ENCODE peak calls at places on chromosomes 11 and 22, in five cellular contexts. N is endothelial cell of umbilical vein, V is H1, J is K562, T is HepG2. E is an unnamed sample. For H3K4me1, the result is how much of the 10 kb centered on the place peaks cover.

GRCh38 chr11:3836903-3837302 is 3.9 kb downstream of the RHOG start:
- DNase-seq in J (peak), T (no peak), N (no peak), V (no peak), E (no peak)

GRCh38 chr11:76248210-76248609 is 41.9 kb upstream of the WNT11 start:
- DNase-seq in T (no peak), V (peak), N (peak), J (peak), E (peak)

GRCh38 chr11:32831241-32831640 is 1.5 kb downstream of the PRRG4 start:
- DNase-seq in T (no peak), N (no peak), J (no peak), V (no peak), E (no peak)

GRCh38 chr11:58334708-58335107 is 24.2 kb downstream of the OR5B17 start:
- DNase-seq in T (no peak), N (peak), J (no peak), V (no peak), E (peak)

GRCh38 chr11:95660038-95660437 is 129.5 kb downstream of the FAM76B start:
- DNase-seq in N (no peak), T (no peak), V (no peak), J (no peak), E (no peak)

GRCh38 chr22:37171662-37172061 is 16.4 kb downstream of the C1QTNF6 start:
- DNase-seq in V (no peak), N (no peak), J (no peak), T (no peak), E (no peak)

GRCh38 chr11:3165152-3165705 is at the start of gene OSBPL5:
- DNase-seq in T (no peak), J (peak), N (peak), V (no peak), E (peak)

GRCh38 chr11:5596611-5597201 is at the start of gene TRIM6:
- DNase-seq in J (peak), N (peak), V (peak), T (no peak), E (peak)

GRCh38 chr11:19352736-19353110 is 112.0 kb upstream of the E2F8 start:
- DNase-seq in J (no peak), T (no peak), V (no peak), N (no peak), E (no peak)

GRCh38 chr11:36699271-36699670 is 101.2 kb upstream of the RAG2 start:
- DNase-seq in T (no peak), J (no peak), N (no peak), V (no peak), E (no peak)

GRCh38 chr11:123218451-123218850 is 23.4 kb upstream of the CLMP start:
- DNase-seq in N (no peak), J (no peak), T (no peak), V (no peak), E (no peak)

GRCh38 chr11:118705111-118705741 is 25.8 kb upstream of the TREH start:
- DNase-seq in V (no peak), T (no peak), N (no peak), J (no peak), E (no peak)

DNA sequence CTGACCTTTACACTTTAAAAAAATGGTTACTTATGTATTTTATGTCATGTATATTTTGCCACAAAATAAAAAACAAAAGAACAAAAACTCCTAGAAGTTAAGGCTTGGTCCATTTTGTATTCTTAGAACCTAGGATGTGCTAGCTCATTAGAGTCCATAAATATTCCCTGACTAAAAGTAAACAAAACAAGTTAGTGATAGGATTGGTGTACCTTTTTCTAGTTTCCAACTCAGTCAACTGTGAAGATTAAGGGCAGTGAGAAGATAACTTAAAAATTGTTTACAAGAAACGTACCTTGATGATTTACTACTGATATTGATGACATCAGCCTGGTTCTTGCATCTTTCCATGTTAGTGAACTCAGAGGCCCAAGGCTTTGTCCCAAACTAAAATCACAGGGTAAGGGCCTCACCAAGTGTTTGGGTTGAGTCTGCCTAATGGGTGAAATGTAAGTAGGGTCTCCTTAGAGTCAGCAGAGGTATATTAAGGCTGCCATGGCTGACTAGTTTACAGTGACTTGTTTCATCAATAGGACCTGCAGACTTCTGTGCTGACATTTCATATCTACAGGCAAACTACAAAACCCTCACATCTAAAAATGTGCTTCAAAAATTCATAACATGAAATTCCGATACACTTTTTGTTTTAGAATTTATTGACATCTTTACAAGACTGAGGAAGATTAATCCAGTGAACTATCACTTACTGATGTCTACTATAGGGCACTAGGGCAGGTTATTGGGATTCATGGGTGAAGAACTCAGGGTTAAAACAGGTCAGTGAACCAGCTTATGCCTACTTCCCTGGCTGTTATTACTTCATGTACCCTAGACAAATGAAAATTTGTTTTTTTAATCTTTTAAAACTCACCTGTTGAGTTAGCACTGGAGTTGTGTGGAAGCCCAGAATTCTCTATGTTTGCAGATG is 4.4 kb downstream of the TMEM123 start:
- DNase-seq in J (no peak), V (no peak), T (no peak), N (no peak), E (no peak)
- TF ChIP-seq JUN in J (no peak), V (no peak), T (no peak), N (no peak), E (no peak)

GRCh38 chr11:47256374-47256773 is 1.4 kb upstream of the NR1H3 start:
- DNase-seq in V (no peak), T (no peak), N (no peak), J (no peak), E (no peak)

GRCh38 chr11:47257178-47257517 is 648 bp upstream of the NR1H3 start:
- DNase-seq in T (no peak), V (no peak), J (no peak), N (no peak), E (no peak)

GRCh38 chr11:47251751-47252150 is 3.1 kb upstream of the ACP2 start:
- DNase-seq in J (no peak), N (no peak), V (no peak), T (no peak), E (no peak)

GRCh38 chr11:47254381-47254780 is 3.4 kb upstream of the NR1H3 start:
- DNase-seq in T (no peak), V (no peak), J (no peak), N (peak), E (no peak)

DNA sequence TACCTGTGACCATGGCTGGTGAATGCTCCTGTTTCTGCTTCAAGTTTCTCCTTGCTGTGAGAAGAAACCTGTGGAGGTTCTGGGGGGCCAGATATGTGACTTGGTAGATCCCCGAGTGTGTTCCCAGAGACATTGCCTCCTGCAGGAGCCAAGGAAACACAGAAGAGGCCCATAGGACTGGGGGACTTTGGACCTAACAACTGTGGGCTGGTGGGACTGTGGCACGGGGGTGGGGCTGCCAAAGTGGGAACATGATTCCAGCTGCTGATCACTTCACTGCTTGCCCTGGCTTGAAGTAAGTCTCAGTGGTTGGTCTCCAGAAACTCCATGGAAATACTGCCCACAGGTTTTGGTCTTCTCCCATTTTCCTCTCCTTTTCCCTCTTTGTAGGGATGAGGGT is 4.1 kb upstream of the NR1H3 start:
- DNase-seq in T (peak), N (no peak), V (no peak), J (no peak), E (no peak)
- H3K4me1 ChIP-seq in T (half or more), N (under half), V (under half), J (under half), E (under half)

GRCh38 chr22:44677299-44678244 is 24.4 kb upstream of the PRR5 start:
- DNase-seq in N (no peak), V (no peak), T (no peak), J (no peak), E (no peak)
- H3K4me3 ChIP-seq in N (no peak), V (no peak), T (peak), J (peak), E (peak)

DNA sequence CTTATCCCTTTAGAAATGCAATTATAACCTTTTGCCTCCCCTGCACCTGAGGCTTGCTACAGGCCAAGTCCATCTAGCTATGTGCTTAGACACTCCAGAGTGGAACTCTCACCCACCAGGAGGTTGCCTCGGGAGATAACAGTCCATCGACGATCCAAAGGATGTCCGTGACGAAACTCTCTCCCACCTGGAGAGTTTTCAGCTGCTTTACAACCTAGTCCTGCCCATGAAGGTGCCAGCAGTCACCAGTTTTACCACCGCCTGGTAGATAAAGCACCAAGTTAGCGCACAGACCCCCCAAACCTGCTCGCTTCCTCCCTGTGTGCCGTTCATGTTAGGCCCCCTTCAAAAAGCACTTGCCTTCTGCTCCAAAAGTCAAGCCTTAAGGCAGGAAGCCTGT is 53.1 kb upstream of the SHISAL1 start:
- DNase-seq in N (no peak), J (no peak), V (no peak), T (no peak), E (no peak)
- TF ChIP-seq JUN in N (no peak), J (no peak), V (no peak), T (no peak), E (no peak)

DNA sequence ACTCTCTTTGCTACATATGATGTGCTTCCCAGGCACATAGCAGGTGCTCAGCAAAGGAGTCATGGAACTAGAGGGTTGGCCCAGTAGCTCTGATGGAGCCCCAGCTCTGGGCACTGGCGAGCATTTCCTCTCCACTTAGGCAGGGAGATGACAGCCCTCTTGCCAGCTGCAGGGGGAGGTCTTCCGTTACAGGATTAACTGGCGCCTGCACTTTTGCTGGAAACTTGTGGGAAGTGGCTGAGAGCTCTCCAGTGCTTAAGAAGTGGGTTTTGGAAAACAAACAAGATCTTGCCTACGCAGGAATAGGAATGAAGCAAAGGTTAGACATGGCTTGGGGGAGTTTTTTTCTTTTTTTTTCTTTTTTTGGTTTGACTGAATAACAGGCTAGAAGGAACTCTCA is 75.5 kb downstream of the MICAL2 start:
- DNase-seq in T (no peak), J (no peak), N (peak), V (no peak), E (no peak)
- H3K4me1 ChIP-seq in T (under half), J (under half), N (half or more), V (under half), E (under half)

GRCh38 chr11:65429724-65430405 is 7.3 kb downstream of the NEAT1 start:
- DNase-seq in V (no peak), J (no peak), T (no peak), N (peak), E (no peak)

GRCh38 chr11:65430406-65431217 is 8.0 kb downstream of the NEAT1 start:
- DNase-seq in T (no peak), N (peak), J (no peak), V (no peak), E (peak)

GRCh38 chr11:65432133-65432650 is 9.6 kb downstream of the NEAT1 start:
- DNase-seq in J (no peak), N (peak), V (no peak), T (no peak), E (no peak)

GRCh38 chr11:65432686-65433582 is 10.3 kb downstream of the NEAT1 start:
- DNase-seq in N (peak), V (no peak), J (no peak), T (no peak), E (peak)

DNA sequence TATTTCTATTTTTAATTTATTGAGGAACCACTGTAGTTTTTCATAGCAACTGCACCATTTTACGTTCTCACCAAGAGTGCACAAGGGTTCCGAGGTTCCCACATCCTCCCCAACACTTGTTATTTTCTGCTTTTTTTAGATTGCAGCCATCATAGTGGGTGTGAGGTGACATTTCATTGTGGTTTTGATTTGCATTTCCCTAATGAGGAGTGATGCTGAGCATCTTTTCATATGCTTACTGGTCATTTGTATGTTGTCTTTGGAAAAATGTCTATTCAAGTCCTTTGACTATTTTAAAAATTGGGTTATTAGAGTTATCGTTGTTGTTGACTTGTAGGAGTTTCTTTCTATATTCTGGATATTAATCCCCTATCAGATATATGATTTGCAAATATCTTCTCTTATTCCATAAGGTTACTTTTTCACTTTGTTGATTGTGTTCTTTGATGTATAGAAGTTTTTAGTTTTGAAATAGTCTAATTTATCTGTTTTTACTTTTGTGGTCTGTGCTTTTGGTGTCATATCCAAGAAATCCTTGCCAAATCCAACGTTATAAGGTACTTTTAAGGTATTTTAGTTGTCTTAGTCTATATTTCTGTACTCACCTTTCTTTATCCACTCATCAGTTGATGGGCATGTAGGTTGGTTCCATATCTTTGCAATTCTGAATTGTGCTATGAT is 9.0 kb downstream of the NEAT1 start:
- DNase-seq in J (no peak), N (peak), T (no peak), V (no peak), E (peak)
- H3K4me3 ChIP-seq in J (no peak), N (peak), T (no peak), V (no peak), E (peak)

DNA sequence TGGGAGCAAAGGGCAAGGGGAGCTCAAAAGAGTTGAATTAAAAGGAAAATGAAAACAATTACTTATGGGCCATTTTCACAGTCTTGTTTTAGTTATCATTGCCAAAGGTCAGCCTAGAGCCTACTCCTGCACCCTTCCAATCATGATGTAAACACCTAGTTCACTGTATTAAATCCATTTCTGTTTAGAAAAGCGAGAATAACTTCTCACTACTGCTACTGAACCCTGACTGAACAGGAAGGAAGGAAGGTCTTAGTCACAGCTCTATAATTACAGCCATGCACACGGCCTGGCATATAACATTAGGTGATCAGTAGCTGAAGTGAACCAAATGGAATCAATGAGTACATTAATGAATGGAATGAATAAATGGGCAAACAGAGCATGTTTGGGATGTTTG is 111.2 kb downstream of the PLEKHA7 start:
- DNase-seq in J (no peak), T (no peak), V (no peak), N (peak), E (no peak)
- TF ChIP-seq JUN in J (no peak), T (no peak), V (no peak), N (peak), E (no peak)

DNA sequence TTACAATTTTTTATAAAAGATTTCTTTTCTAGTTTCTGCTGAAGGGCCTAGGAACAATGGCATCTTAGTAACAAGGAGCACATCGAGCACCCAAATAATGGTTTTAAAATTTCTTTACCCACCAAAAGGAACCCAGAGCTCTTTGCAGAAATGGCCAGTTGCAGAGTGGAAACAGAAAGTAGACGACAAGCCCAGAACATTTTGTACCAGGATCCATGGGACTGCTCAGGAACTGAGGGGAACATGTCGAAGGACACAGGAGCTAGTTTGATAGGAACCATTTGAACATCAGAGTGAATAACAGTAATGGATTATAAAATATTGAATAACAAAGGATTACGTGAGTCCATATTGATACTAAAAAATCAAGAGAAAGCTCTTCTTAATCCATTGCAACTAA is 17.3 kb downstream of the PANX1 start:
- DNase-seq in T (no peak), J (no peak), V (no peak), N (no peak), E (no peak)
- H3K4me1 ChIP-seq in T (half or more), J (under half), V (under half), N (under half), E (half or more)